ENCODE peak calls at places on chromosomes 4 and X, in seven cellular contexts. M is adrenal gland, E is fibroblast of the conjunctiva, W is NCI-H187, X is choroid plexus epithelial cell, V is germinal center, T is NCI-H82. Q is an unnamed sample.

GRCh38 chr4:3784469-3785291 is 18.5 kb downstream of the ADRA2C start:
- DNase-seq in M (no peak), E (no peak), W (no peak), X (no peak), V (no peak), T (peak; percentile 30), Q (no peak)

GRCh38 chrX:39973810-39974209 is 123.9 kb downstream of the BCOR start:
- DNase-seq in M (no peak), E (no peak), W (no peak), X (no peak), V (no peak), T (no peak), Q (no peak)

GRCh38 chr4:123640271-123640670 is 243.7 kb downstream of the SPRY1 start:
- DNase-seq in M (no peak), E (no peak), W (no peak), X (peak; percentile 59), V (no peak), T (no peak), Q (no peak)

GRCh38 chrX:79270401-79270800 is 96.7 kb downstream of the ITM2A start:
- DNase-seq in M (peak; percentile 27), E (peak; percentile 45), W (no peak), X (peak; percentile 3), V (peak; percentile 8), T (peak; percentile 19), Q (peak; percentile 52)

GRCh38 chrX:67717571-67717970 is 173.8 kb downstream of the AR start:
- DNase-seq in M (no peak), E (no peak), W (no peak), X (no peak), V (no peak), T (no peak), Q (no peak)

GRCh38 chr4:117664706-117665444 is 369.4 kb upstream of the NDST3 start:
- DNase-seq in M (no peak), E (no peak), W (no peak), X (peak; percentile 2), V (no peak), T (no peak), Q (no peak)

GRCh38 chr4:55615008-55615407 is 21.1 kb downstream of the NMU start:
- DNase-seq in M (no peak), E (no peak), W (no peak), X (no peak), V (no peak), T (peak; percentile 49), Q (no peak)

GRCh38 chr4:39505581-39505980 is 21.7 kb downstream of the UGDH start:
- DNase-seq in M (no peak), E (no peak), W (no peak), X (no peak), V (no peak), T (no peak), Q (no peak)

GRCh38 chr4:23861897-23862296 is 27.9 kb downstream of the PPARGC1A start:
- DNase-seq in M (no peak), E (no peak), W (no peak), X (no peak), V (no peak), T (no peak), Q (no peak)

GRCh38 chr4:139208404-139208945 is 31.5 kb upstream of the ELF2 start:
- DNase-seq in M (peak; percentile 84), E (peak; percentile 66), W (no peak), X (peak; percentile 95), V (no peak), T (no peak), Q (no peak)

GRCh38 chrX:150036181-150036580 is 97.9 kb upstream of the EOLA2 start:
- DNase-seq in M (peak; percentile 29), E (peak; percentile 43), W (no peak), X (no peak), V (no peak), T (no peak), Q (no peak)

GRCh38 chr4:498328-498919 is 532 bp downstream of the ZNF721 start:
- DNase-seq in M (no peak), E (no peak), W (no peak), X (peak; percentile 23), V (no peak), T (no peak), Q (no peak)